ENCODE peak calls at places on chromosome 7, in seven cellular contexts. Y is HCT116, O is SK-N-SH, Q is GM12878, L is H1, S is K562, T is HepG2. H is an unnamed sample.
A peak's percentile ranks its signal among the peaks of the same experiment; 100 is the strongest.

GRCh38 chr7:23470290-23471089 is at the start of gene IGF2BP3:
- DNase-seq in Y (peak; percentile 97), Q (peak; percentile 87), O (peak; percentile 87), S (peak; percentile 97), T (peak; percentile 91), L (peak; percentile 91), H (peak; percentile 97)

GRCh38 chr7:45918556-45918955 is 2.5 kb downstream of the IGFBP3 start:
- DNase-seq in O (no peak), Y (no peak), S (no peak), L (no peak), Q (no peak), T (no peak), H (no peak)

GRCh38 chr7:115274-115911 is 77.0 kb upstream of the FAM20C start:
- DNase-seq in S (no peak), O (no peak), Y (no peak), L (no peak), Q (no peak), T (no peak), H (no peak)

GRCh38 chr7:84216477-84216876 is 21.9 kb upstream of the SEMA3A start:
- DNase-seq in T (no peak), O (no peak), L (no peak), Y (no peak), Q (no peak), S (no peak), H (no peak)

GRCh38 chr7:143362126-143362961 is at the start of gene FAM131B:
- DNase-seq in Q (no peak), S (no peak), O (peak; percentile 91), T (no peak), L (no peak), Y (no peak), H (no peak)

GRCh38 chr7:108440613-108441012 is 15.6 kb downstream of the NRCAM start:
- DNase-seq in O (no peak), Q (no peak), L (no peak), S (no peak), Y (no peak), T (no peak), H (no peak)

GRCh38 chr7:151291206-151291605 is 42.7 kb upstream of the SMARCD3 start:
- DNase-seq in L (no peak), Q (no peak), Y (no peak), O (no peak), S (no peak), T (no peak), H (no peak)

GRCh38 chr7:151115836-151116418 is 29.7 kb downstream of the AGAP3 start:
- DNase-seq in S (no peak), Y (peak; percentile 81), Q (no peak), O (peak; percentile 49), T (no peak), L (no peak), H (no peak)

GRCh38 chr7:140888087-140888486 is 36.6 kb downstream of the BRAF start:
- DNase-seq in S (peak; percentile 14), Y (no peak), O (no peak), L (no peak), T (peak; percentile 38), Q (no peak), H (no peak)

GRCh38 chr7:41584746-41585145 is 118.1 kb downstream of the INHBA start:
- DNase-seq in S (no peak), O (no peak), T (no peak), L (no peak), Y (no peak), Q (no peak), H (no peak)

GRCh38 chr7:46603780-46604725 is 683.0 kb upstream of the IGFBP3 start:
- DNase-seq in S (no peak), Y (no peak), L (no peak), Q (no peak), T (no peak), O (peak; percentile 10), H (no peak)

GRCh38 chr7:42572046-42572445 is 335.0 kb upstream of the GLI3 start:
- DNase-seq in S (no peak), O (no peak), Q (no peak), L (no peak), Y (no peak), T (no peak), H (no peak)

GRCh38 chr7:16989883-16990413 is 108.2 kb upstream of the AGR3 start:
- DNase-seq in Q (no peak), L (no peak), O (no peak), S (no peak), Y (peak; percentile 75), T (peak; percentile 100), H (peak; percentile 69)

GRCh38 chr7:81725003-81725402 is 44.8 kb downstream of the HGF start:
- DNase-seq in O (no peak), S (no peak), L (no peak), T (no peak), Q (no peak), Y (no peak), H (no peak)

GRCh38 chr7:143892527-143893300 is 9.3 kb downstream of the TCAF1 start:
- DNase-seq in Q (peak; percentile 19), L (no peak), Y (peak; percentile 54), S (peak; percentile 82), O (no peak), T (peak; percentile 68), H (no peak)

GRCh38 chr7:101088069-101088425 is 2.8 kb downstream of the TRIM56 start:
- DNase-seq in Y (no peak), O (no peak), T (no peak), L (no peak), S (no peak), Q (no peak), H (no peak)

GRCh38 chr7:92953657-92954056 is 117.3 kb upstream of the CDK6 start:
- DNase-seq in Q (no peak), L (no peak), S (peak; percentile 24), O (no peak), Y (no peak), T (no peak), H (no peak)

GRCh38 chr7:17564678-17565209 is 266.3 kb downstream of the AHR start:
- DNase-seq in L (no peak), Y (no peak), O (no peak), Q (no peak), T (no peak), S (no peak), H (no peak)

GRCh38 chr7:100835903-100836811 is 8.8 kb upstream of the EPHB4 start:
- DNase-seq in S (no peak), Q (no peak), L (peak; percentile 96), T (no peak), O (peak; percentile 36), Y (no peak), H (no peak)

GRCh38 chr7:50685445-50686070 is 97.1 kb downstream of the GRB10 start:
- DNase-seq in Q (no peak), Y (no peak), S (no peak), L (no peak), O (no peak), T (no peak), H (no peak)

GRCh38 chr7:95190515-95190914 is 133.8 kb downstream of the PON1 start:
- DNase-seq in T (peak; percentile 18), Y (no peak), O (no peak), S (no peak), Q (no peak), L (no peak), H (no peak)

GRCh38 chr7:120944826-120945562 is 5.6 kb upstream of the ING3 start:
- DNase-seq in T (no peak), Q (no peak), O (no peak), L (no peak), S (no peak), Y (no peak), H (no peak)
- TF ChIP-seq POLR2AphosphoS5 in T (no peak), Q (no peak), O (no peak), L (no peak), S (no peak), Y (no peak), H (no peak)

DNA sequence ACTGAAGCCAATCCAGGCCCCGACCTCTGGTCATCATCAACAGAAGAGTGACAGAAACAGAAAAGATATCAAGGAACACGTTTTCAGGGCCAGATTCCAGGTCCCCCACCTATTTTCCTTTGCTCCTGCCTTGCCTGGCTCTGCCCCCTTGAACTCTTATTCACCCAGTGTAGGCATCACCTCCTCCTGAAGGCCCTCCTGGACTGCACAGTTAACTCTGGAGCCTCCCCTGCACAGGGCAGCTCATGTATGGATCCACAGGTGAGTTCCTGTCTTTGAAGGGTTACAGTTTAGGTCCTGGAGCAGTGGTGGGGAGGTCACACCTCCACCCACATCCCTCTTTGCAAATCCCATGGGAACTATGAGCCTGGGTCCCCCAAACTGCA is 163.3 kb upstream of the TNRC18 start:
- DNase-seq in O (peak; percentile 20), Q (no peak), S (no peak), L (no peak), T (no peak), Y (no peak), H (no peak)
- TF ChIP-seq SIN3A in O (no peak), Q (no peak), S (no peak), L (no peak), T (no peak), Y (no peak), H (no peak)

DNA sequence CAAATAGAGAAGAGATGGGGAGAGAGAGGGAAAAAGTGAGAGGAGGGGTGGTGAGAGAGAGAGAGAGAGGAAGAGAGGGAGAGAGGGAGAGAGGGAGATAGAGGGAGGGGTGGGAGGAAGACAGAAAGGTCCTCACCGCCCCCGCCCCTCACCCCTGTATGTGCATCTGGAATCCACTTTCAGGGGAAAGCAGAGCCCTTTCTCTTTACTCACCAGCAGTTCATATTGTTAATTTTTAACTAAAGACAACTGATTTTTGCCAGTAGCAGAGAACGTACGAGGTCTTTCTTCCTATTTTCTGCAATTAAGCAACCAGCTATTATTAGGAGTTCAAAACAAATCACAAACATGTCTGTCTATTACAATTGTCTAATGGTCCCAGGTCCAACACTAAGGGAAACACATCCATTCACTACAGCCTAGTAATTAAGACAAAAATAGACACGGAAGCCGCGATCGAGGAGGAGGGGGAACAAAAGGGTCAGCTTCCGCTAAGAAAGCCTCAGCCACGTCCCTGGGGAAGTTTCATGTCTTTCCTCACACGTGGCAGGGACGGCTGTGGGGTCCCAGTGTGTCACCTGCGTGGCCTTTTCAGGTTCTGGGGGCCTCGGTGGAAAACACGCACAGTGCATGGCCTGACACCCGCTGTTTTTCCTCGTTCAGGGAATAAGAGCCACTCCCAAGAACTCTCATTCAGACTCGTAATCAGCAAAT is 572.1 kb downstream of the PTPRN2 start:
- DNase-seq in S (no peak), Y (no peak), O (no peak), Q (no peak), L (no peak), T (no peak), H (no peak)
- H3K4me3 ChIP-seq in S (no peak overlapping the region), Y (no peak overlapping the region), O (no peak overlapping the region), Q (no peak overlapping the region), L (peak overlapping the region; percentile 40), T (no peak overlapping the region), H (no peak overlapping the region)

DNA sequence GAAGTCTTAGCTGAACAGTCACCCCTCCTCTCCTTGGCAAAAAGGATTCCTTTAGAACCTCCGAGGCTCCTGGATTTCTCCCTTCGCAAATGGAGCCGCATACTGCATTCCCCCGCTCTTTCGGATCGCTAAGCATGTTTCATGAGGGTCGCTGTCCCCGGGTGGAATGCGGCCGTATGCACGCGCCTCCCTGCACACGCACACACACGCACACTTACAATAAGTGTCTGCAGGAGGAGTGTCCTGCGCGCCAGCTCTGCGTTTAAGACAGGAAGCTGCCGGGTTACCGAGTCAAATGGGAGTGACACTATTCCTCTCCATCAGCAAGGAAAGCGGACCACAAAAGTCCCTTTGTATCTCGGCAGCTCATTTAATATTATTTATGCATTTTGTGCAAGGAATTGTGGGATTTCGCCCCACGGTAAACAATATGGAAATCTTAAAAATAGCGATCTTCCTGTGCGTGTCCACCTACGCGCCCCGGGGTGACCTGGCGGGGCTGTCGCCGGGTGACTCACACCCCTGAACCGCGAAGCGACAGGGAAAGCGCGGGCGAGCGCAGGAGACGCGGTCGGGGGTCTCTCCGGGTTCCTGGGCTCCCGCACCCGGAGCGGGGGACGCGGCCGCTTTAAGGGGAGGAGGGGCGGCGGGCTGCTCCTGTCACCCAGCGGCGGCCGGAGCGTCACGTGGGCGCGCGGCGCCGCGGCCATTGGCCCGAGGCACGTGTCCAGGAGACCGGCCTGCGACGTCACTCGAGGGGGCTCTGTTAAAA is 971 bp upstream of the EN2 start:
- DNase-seq in L (no peak), S (peak; percentile 38), Q (no peak), T (no peak), Y (no peak), O (peak; percentile 94), H (no peak)
- TF ChIP-seq POLR2AphosphoS5 in L (no peak), S (no peak), Q (no peak), T (no peak), Y (no peak), O (no peak), H (no peak)

H was measured in Panc1.